ENCODE peak calls at places on chromosomes 6 and 20, in five cellular contexts. C, N, S, L and W are unnamed samples.

GRCh38 chr6:130872250-130873095 is 45.3 kb downstream of the SMLR1 start:
- DNase-seq in N (peak; percentile 15), C (peak; percentile 94), L (peak; percentile 37), S (peak; percentile 44), W (peak; percentile 78)

GRCh38 chr20:12821249-12821648 is 187.5 kb upstream of the SPTLC3 start:
- DNase-seq in L (no peak), C (no peak), N (no peak), S (no peak), W (no peak)

GRCh38 chr6:21742238-21742660 is 148.7 kb downstream of the SOX4 start:
- DNase-seq in N (no peak), C (no peak), S (peak; percentile 98), L (peak; percentile 34), W (no peak)

GRCh38 chr6:6091608-6092002 is 84.9 kb upstream of the NRN1 start:
- DNase-seq in N (no peak), L (no peak), S (no peak), C (no peak), W (no peak)

GRCh38 chr20:59576216-59576953 is 28.0 kb upstream of the PHACTR3 start:
- DNase-seq in N (peak; percentile 16), C (no peak), S (no peak), L (no peak), W (no peak)

GRCh38 chr6:25014806-25015560 is 79.2 kb upstream of the RIPOR2 start:
- DNase-seq in C (no peak), N (peak; percentile 55), S (peak; percentile 78), L (no peak), W (no peak)

GRCh38 chr6:128036808-128037570 is 136.1 kb upstream of the THEMIS start:
- DNase-seq in L (no peak), S (no peak), N (no peak), C (no peak), W (no peak)

GRCh38 chr6:17869753-17870050 is 117.7 kb downstream of the KIF13A start:
- DNase-seq in C (no peak), L (no peak), S (no peak), N (peak; percentile 9), W (no peak)

GRCh38 chr20:2004171-2004570 is 10.3 kb upstream of the PDYN start:
- DNase-seq in L (no peak), C (no peak), S (no peak), N (no peak), W (no peak)

GRCh38 chr6:157479464-157480303 is 98.7 kb downstream of the ZDHHC14 start:
- DNase-seq in S (no peak), C (no peak), N (no peak), L (no peak), W (no peak)

GRCh38 chr20:41329435-41330342 is 10.9 kb upstream of the LPIN3 start:
- DNase-seq in S (peak; percentile 99), N (no peak), L (peak; percentile 94), C (peak; percentile 94), W (no peak)

GRCh38 chr6:87945966-87946365 is 101.7 kb upstream of the SPACA1 start:
- DNase-seq in C (no peak), N (no peak), L (peak; percentile 53), S (no peak), W (no peak)

GRCh38 chr6:69819138-69819537 is 22.3 kb upstream of the LMBRD1 start:
- DNase-seq in L (no peak), N (no peak), S (no peak), C (no peak), W (no peak)

GRCh38 chr20:26295006-26295405 is 598.4 kb upstream of the ZNF337 start:
- DNase-seq in N (no peak), S (no peak), L (no peak), C (no peak), W (no peak)

GRCh38 chr6:149184523-149184922 is 133.0 kb upstream of the TAB2 start:
- DNase-seq in C (no peak), S (no peak), N (no peak), L (no peak), W (no peak)

GRCh38 chr6:167153523-167153959 is 4.2 kb downstream of the GPR31 start:
- DNase-seq in L (peak; percentile 8), S (peak; percentile 5), C (no peak), N (no peak), W (no peak)

GRCh38 chr20:16904751-16905150 is 156.6 kb downstream of the OTOR start:
- DNase-seq in L (no peak), C (no peak), N (no peak), S (no peak), W (no peak)

GRCh38 chr20:38751360-38751976 is 3.2 kb downstream of the ACTR5 start:
- DNase-seq in S (peak; percentile 46), N (peak; percentile 60), L (peak; percentile 80), C (peak; percentile 48), W (no peak)

GRCh38 chr20:32775240-32775991 is 13.2 kb downstream of the DNMT3B start:
- DNase-seq in S (no peak), L (peak; percentile 59), N (no peak), C (no peak), W (no peak)

GRCh38 chr6:84581494-84582259 is 182.7 kb downstream of the TBX18 start:
- DNase-seq in L (no peak), S (peak; percentile 73), N (no peak), C (no peak), W (no peak)

GRCh38 chr6:18985958-18986357 is 598.8 kb downstream of the RNF144B start:
- DNase-seq in C (no peak), S (no peak), L (no peak), N (no peak), W (no peak)

GRCh38 chr6:151553416-151554158 is 59.8 kb downstream of the CCDC170 start:
- DNase-seq in S (no peak), N (no peak), C (no peak), L (no peak), W (no peak)

GRCh38 chr6:163099621-163100171 is 314.8 kb upstream of the QKI start:
- DNase-seq in L (no peak), C (no peak), S (no peak), N (no peak), W (no peak)

GRCh38 chr20:38680492-38681118 is 43.7 kb upstream of the SLC32A1 start:
- DNase-seq in S (peak; percentile 28), N (no peak), C (peak; percentile 13), L (peak; percentile 65), W (peak; percentile 54)

GRCh38 chr6:118712955-118713354 is 61.6 kb upstream of the CEP85L start:
- DNase-seq in L (no peak), N (no peak), C (no peak), S (peak; percentile 44), W (no peak)

GRCh38 chr20:21509079-21509596 is 4.7 kb downstream of the NKX2-2 start:
- DNase-seq in S (no peak), C (no peak), L (no peak), N (no peak), W (no peak)

GRCh38 chr6:37761872-37762271 is 57.7 kb upstream of the ZFAND3 start:
- DNase-seq in C (no peak), S (no peak), N (no peak), L (no peak), W (no peak)

GRCh38 chr6:36975231-36976004 is 10.6 kb downstream of the MTCH1 start:
- DNase-seq in L (no peak), N (no peak), C (no peak), S (no peak), W (no peak)

GRCh38 chr6:99745651-99746050 is 139.0 kb downstream of the PRDM13 start:
- DNase-seq in S (no peak), L (peak; percentile 33), C (no peak), N (no peak), W (no peak)

GRCh38 chr6:166365221-166365620 is 17.5 kb downstream of the MPC1 start:
- DNase-seq in S (peak; percentile 74), L (no peak), N (no peak), C (no peak), W (no peak)

GRCh38 chr20:32289661-32290431 is 12.4 kb downstream of the KIF3B start:
- DNase-seq in L (no peak), C (no peak), S (no peak), N (no peak), W (no peak)

GRCh38 chr6:104483225-104483834 is 376.4 kb downstream of the HACE1 start:
- DNase-seq in L (peak; percentile 5), S (no peak), C (no peak), N (peak; percentile 37), W (no peak)
- TF ChIP-seq CTCF in L (peak; percentile 22), S (no peak), C (no peak), N (peak; percentile 49), W (no peak)

GRCh38 chr20:45589725-45590124 is 10.6 kb upstream of the WFDC8 start:
- DNase-seq in N (no peak), S (no peak), C (no peak), L (no peak), W (no peak)

GRCh38 chr20:45595235-45595634 is 16.2 kb upstream of the WFDC8 start:
- DNase-seq in N (no peak), C (no peak), L (no peak), S (no peak), W (no peak)

GRCh38 chr20:45593498-45593897 is 14.4 kb upstream of the WFDC8 start:
- DNase-seq in S (no peak), N (no peak), C (no peak), L (no peak), W (no peak)

GRCh38 chr20:45588800-45589199 is 9.7 kb upstream of the WFDC8 start:
- DNase-seq in L (peak; percentile 26), C (no peak), S (no peak), N (no peak), W (no peak)

GRCh38 chr20:45592574-45593189 is 13.6 kb upstream of the WFDC8 start:
- DNase-seq in L (peak; percentile 50), S (peak; percentile 21), N (peak; percentile 33), C (no peak), W (no peak)
- TF ChIP-seq CTCF in L (peak; percentile 90), S (peak; percentile 49), N (peak; percentile 75), C (no peak), W (no peak)

GRCh38 chr6:8170754-8171153 is 68.4 kb upstream of the EEF1E1 start:
- DNase-seq in S (no peak), N (no peak), L (no peak), C (no peak), W (no peak)

GRCh38 chr6:8174571-8174970 is 72.2 kb upstream of the EEF1E1 start:
- DNase-seq in L (peak; percentile 14), N (no peak), C (no peak), S (no peak), W (no peak)

GRCh38 chr6:8172510-8172909 is 70.2 kb upstream of the EEF1E1 start:
- DNase-seq in N (no peak), L (no peak), S (no peak), C (no peak), W (no peak)

GRCh38 chr6:8166156-8166555 is 63.8 kb upstream of the EEF1E1 start:
- DNase-seq in S (no peak), N (no peak), C (no peak), L (no peak), W (no peak)

GRCh38 chr6:8170245-8170644 is 67.9 kb upstream of the EEF1E1 start:
- DNase-seq in L (no peak), S (no peak), C (no peak), N (no peak), W (no peak)
- TF ChIP-seq CTCF in L (no peak), S (no peak), C (no peak), N (no peak), W (no peak)

GRCh38 chr6:33672808-33673207 is 38.7 kb downstream of the UQCC2 start:
- DNase-seq in S (peak; percentile 95), L (peak; percentile 73), N (peak; percentile 65), C (no peak), W (no peak)
- TF ChIP-seq CTCF in S (peak; percentile 63), L (peak; percentile 65), N (peak; percentile 71), C (no peak), W (no peak)